ENCODE peak calls at places on chromosomes 5 and 9, in eight cellular contexts. M is body of pancreas; O is fibroblast of lung; D is aorta; N is CD4-positive, CD25-positive, alpha-beta regulatory T cell; A is transverse colon; K is right lobe of liver; C is CD8-positive, alpha-beta memory T cell. G is an unnamed sample. For H3K4me1, the result is how much of the 10 kb centered on the place peaks cover.

GRCh38 chr5:132063090-132063911 is 2.8 kb downstream of the IL3 start:
- DNase-seq in D (peak), K (peak), N (peak), O (peak), A (peak), C (peak), M (peak), G (peak)

GRCh38 chr5:34627794-34628193 is 28.3 kb upstream of the RAI14 start:
- DNase-seq in M (no peak), A (no peak), N (no peak), C (no peak), K (no peak), O (peak), D (no peak), G (no peak)

GRCh38 chr9:115777610-115778009 is 376.0 kb upstream of the PAPPA start:
- DNase-seq in A (no peak), M (no peak), O (peak), C (no peak), D (no peak), K (no peak), N (no peak), G (no peak)

GRCh38 chr9:382383-382782 is 167.7 kb downstream of the DOCK8 start:
- DNase-seq in N (no peak), K (no peak), D (no peak), A (no peak), O (no peak), C (no peak), M (no peak), G (no peak)

GRCh38 chr5:72178910-72179815 is 71.9 kb downstream of the MAP1B start:
- DNase-seq in K (no peak), C (no peak), D (peak), M (peak), A (peak), O (peak), N (no peak), G (peak)

GRCh38 chr5:59036274-59036961 is 453.5 kb downstream of the RAB3C start:
- DNase-seq in M (no peak), A (peak), K (no peak), N (peak), C (peak), O (peak), D (no peak), G (peak)

GRCh38 chr9:68690088-68690487 is 15.0 kb upstream of the PIP5K1B start:
- DNase-seq in N (no peak), O (peak), M (peak), K (no peak), D (peak), A (no peak), C (no peak), G (peak)

GRCh38 chr9:128713411-128713780 is 10.5 kb downstream of the ZDHHC12 start:
- DNase-seq in D (peak), O (no peak), K (no peak), A (no peak), N (no peak), M (peak), C (peak), G (no peak)

GRCh38 chr5:104347119-104347708 is 784.6 kb upstream of the NUDT12 start:
- DNase-seq in N (no peak), M (no peak), K (no peak), C (no peak), D (no peak), O (peak), A (no peak), G (no peak)

GRCh38 chr5:107979272-107979671 is 308.5 kb upstream of the EFNA5 start:
- DNase-seq in C (no peak), N (no peak), M (peak), K (no peak), D (no peak), A (no peak), O (peak), G (no peak)

GRCh38 chr9:78515108-78515507 is 218.2 kb downstream of the PSAT1 start:
- DNase-seq in C (no peak), D (no peak), A (no peak), N (no peak), K (no peak), O (no peak), M (no peak), G (no peak)

DNA sequence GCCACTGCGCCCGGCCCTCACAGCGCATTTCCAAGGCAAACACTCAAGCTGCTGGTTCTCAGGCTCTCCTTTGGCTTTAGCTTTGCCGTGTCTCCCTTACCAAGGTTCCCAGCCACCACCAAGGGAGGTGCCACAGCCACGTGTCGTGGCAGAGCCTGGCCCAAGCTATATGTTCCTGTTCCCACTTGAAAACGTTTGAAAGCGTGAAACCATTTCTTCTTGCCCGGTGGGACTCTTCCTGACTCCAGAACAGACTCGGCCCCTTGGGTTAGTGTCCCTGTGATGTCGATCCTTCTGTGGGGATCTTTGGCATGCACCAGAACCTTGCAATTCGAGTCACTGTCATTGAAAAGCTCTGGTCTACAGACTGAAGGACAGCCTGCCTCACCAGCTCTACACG is 147.9 kb downstream of the HSD17B3 start:
- DNase-seq in D (peak), N (no peak), C (no peak), M (no peak), O (no peak), K (no peak), A (no peak), G (no peak)
- H3K4me1 ChIP-seq in D (under half), N (under half), C (under half), M (under half), O (under half), K (under half), A (under half), G (under half)

GRCh38 chr5:56410696-56411095 is 177.6 kb upstream of the ANKRD55 start:
- DNase-seq in K (no peak), N (no peak), M (no peak), D (no peak), C (no peak), O (no peak), A (no peak), G (no peak)
- H3K4me1 ChIP-seq in K (under half), N (under half), M (under half), D (under half), C (under half), O (under half), A (under half), G (under half)

GRCh38 chr9:101307524-101308213 is 77.1 kb downstream of the BAAT start:
- DNase-seq in N (no peak), C (no peak), K (no peak), D (no peak), O (no peak), A (no peak), M (no peak), G (no peak)
- H3K4me1 ChIP-seq in N (under half), C (under half), K (under half), D (under half), O (under half), A (under half), M (under half), G (under half)

GRCh38 chr5:10760033-10760975 is 730 bp downstream of the DAP start:
- DNase-seq in A (peak), O (peak), D (no peak), M (peak), C (no peak), K (peak), N (peak), G (peak)

GRCh38 chr5:10759111-10759510 is 1.9 kb downstream of the DAP start:
- DNase-seq in D (no peak), N (no peak), A (peak), K (no peak), O (no peak), C (no peak), M (no peak), G (no peak)

GRCh38 chr5:10753178-10753577 is 7.9 kb downstream of the DAP start:
- DNase-seq in N (no peak), K (no peak), M (no peak), A (no peak), O (no peak), D (no peak), C (no peak), G (no peak)

GRCh38 chr5:10756539-10756938 is 4.5 kb downstream of the DAP start:
- DNase-seq in D (no peak), M (no peak), C (no peak), O (peak), K (no peak), N (peak), A (no peak), G (no peak)

DNA sequence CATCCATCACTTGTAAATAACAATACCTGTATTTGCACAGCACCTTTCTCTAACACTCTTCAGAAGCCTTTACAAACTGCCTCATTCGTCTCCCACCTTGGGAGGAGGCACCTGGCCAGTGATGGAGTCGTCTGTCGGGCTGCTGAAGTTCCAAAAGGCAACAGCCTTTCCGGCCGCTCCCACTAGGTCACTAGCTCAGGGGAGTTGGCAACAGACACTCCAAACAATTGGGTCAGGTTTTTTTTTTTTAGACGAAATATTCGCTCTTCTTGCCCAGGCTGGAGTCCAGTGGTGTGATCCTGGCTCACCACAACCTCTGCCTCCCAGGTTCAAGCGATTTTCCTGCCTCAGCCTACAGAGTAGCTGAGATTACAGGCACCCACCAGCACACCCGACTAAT is 4.0 kb downstream of the DAP start:
- DNase-seq in A (no peak), N (no peak), M (peak), C (no peak), O (no peak), D (no peak), K (no peak), G (no peak)
- H3K4me1 ChIP-seq in A (under half), N (under half), M (half or more), C (under half), O (under half), D (under half), K (under half), G (under half)

GRCh38 chr5:146802945-146803522 is 75.5 kb downstream of the PPP2R2B start:
- DNase-seq in O (no peak), D (no peak), N (no peak), M (no peak), K (no peak), A (no peak), C (no peak), G (no peak)
- H3K4me1 ChIP-seq in O (under half), D (under half), N (under half), M (under half), K (under half), A (under half), C (under half), G (under half)

GRCh38 chr9:126612813-126613641 is 701 bp upstream of the LMX1B start:
- DNase-seq in O (no peak), M (no peak), C (no peak), K (no peak), D (peak), A (no peak), N (no peak), G (peak)
- H3K4me1 ChIP-seq in O (under half), M (under half), C (under half), K (under half), D (under half), A (under half), N (under half), G (under half)

DNA sequence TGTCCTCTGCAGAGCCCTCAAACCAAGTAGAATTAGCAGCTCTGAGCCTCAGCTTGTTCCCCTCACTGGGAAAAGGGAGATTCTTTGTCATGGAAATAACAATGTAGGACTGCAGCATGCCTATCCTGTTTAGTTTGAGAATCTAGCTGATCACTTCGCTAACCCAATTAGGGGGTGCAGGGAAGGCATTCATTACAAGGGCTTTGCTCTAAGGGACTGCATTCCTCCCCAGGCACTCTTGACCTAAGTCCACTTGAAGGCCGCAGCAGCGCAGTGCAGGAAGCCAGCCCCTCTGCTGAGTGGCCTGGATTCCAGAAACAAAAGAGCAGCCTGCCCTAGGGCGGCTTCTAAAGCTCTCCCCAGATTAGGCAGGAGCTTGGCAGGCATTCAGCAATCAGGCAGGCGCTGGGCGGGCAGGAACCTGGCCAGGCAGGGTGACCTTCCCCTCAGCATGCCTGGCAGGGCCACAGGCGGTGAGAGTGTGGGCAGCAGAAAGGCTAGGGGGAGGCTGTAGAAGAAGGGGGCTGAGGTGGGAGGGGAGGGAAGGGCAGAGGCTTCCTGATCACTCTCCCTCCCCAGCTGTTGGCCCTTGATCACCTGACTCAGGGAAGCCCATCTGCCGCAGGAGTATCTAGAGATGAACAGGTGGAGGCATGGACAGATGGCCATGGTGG is 24.8 kb downstream of the CCNJL start:
- DNase-seq in A (peak), D (peak), M (peak), N (no peak), K (peak), C (no peak), O (no peak), G (no peak)
- H3K4me1 ChIP-seq in A (under half), D (under half), M (under half), N (under half), K (under half), C (under half), O (under half), G (under half)

DNA sequence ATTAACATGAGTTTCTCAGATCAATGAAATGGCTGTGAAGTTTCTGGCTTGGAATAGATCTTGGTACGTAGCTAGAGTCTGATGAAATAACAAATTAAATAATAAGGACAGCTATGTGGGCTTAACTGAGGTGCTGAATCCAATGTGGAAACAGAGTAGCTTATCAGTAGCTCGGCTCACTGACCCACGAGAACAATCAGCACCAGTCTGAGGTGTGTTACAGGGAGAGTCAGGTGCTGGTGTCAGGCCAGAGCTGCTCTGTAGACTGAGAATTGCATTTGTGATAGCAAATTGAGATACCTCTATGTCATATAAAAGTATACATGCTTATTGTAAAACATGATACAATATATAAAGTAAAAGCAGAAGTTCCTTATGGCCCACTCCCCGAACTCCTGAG is 21.2 kb upstream of the CCL28 start:
- DNase-seq in K (no peak), C (no peak), D (no peak), M (no peak), A (no peak), O (no peak), N (no peak), G (no peak)
- H3K4me1 ChIP-seq in K (under half), C (under half), D (under half), M (under half), A (under half), O (under half), N (under half), G (under half)

GRCh38 chr5:56849671-56850070 is 34.3 kb downstream of the MAP3K1 start:
- DNase-seq in N (peak), C (no peak), A (no peak), K (no peak), O (no peak), D (no peak), M (no peak), G (no peak)

GRCh38 chr5:56850423-56850822 is 35.1 kb downstream of the MAP3K1 start:
- DNase-seq in K (no peak), O (no peak), C (no peak), A (no peak), M (no peak), N (no peak), D (no peak), G (no peak)

GRCh38 chr5:56845277-56845676 is 29.9 kb downstream of the MAP3K1 start:
- DNase-seq in C (no peak), A (no peak), N (peak), D (no peak), M (no peak), K (no peak), O (no peak), G (no peak)

GRCh38 chr5:56848206-56848605 is 32.9 kb downstream of the MAP3K1 start:
- DNase-seq in C (no peak), A (no peak), M (no peak), N (no peak), K (no peak), D (no peak), O (no peak), G (no peak)

DNA sequence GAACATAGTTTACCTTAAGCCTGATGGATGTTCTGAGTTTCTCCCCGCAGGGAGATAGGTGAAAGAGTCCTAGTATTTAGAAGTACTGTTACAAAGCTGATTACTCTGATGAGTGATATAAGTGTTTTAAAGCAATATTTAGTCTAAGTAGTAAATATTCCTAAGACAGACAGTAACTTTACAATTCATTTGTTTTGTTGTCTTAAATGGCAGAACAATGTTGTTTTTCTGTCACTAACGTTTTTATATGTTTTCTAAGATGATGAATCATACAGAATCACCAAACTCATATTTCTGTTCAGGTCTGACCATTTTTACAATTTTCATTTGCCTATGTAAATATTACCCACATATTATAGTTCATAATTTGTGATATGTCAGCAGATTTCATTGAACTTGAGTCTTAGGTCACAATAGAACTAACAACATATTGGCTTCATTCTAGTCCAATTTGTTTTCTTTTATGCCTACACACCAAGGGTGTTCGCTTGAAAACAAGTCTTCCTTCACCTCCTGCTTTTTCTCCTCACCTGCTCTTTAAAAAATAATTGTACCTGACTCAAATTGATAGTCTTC is 30.6 kb downstream of the MAP3K1 start:
- DNase-seq in K (no peak), N (no peak), M (no peak), D (no peak), O (no peak), A (no peak), C (no peak), G (no peak)
- H3K4me1 ChIP-seq in K (under half), N (half or more), M (half or more), D (under half), O (under half), A (under half), C (half or more), G (under half)

G was measured in tibial artery.